ENCODE peak calls at places on chromosomes 11 and 22, in four cellular contexts. One of them, this sample, is unnamed.

GRCh38 chr22:31248138-31248745 is 36.1 kb downstream of the LIMK2 start:
- DNase-seq in AG08396: peak
- DNase-seq in stimulated activated CD8-positive, alpha-beta memory T cell treated with anti-CD3 and anti-CD28 coated beads, Interleukin-15, amount 100 ng/mL, for 1 hour: peak
- DNase-seq in NCI-H446: peak
- DNase-seq in this sample: peak

GRCh38 chr11:67265633-67266423 is 445 bp upstream of the GRK2 start:
- DNase-seq in AG08396: peak
- DNase-seq in NCI-H446: peak
- DNase-seq in stimulated activated CD8-positive, alpha-beta memory T cell treated with anti-CD3 and anti-CD28 coated beads, Interleukin-15, amount 100 ng/mL, for 1 hour: no peak
- DNase-seq in this sample: no peak

GRCh38 chr11:414333-414857 is 404 bp downstream of the SIGIRR start:
- DNase-seq in AG08396: no peak
- DNase-seq in stimulated activated CD8-positive, alpha-beta memory T cell treated with anti-CD3 and anti-CD28 coated beads, Interleukin-15, amount 100 ng/mL, for 1 hour: no peak
- DNase-seq in NCI-H446: no peak
- DNase-seq in this sample: no peak

GRCh38 chr22:41596776-41597634 is 7.4 kb upstream of the PMM1 start:
- DNase-seq in stimulated activated CD8-positive, alpha-beta memory T cell treated with anti-CD3 and anti-CD28 coated beads, Interleukin-15, amount 100 ng/mL, for 1 hour: peak
- DNase-seq in NCI-H446: peak
- DNase-seq in AG08396: peak
- DNase-seq in this sample: no peak

GRCh38 chr22:24937114-24937513 is 9.4 kb downstream of the LHFPL7 start:
- DNase-seq in AG08396: peak
- DNase-seq in stimulated activated CD8-positive, alpha-beta memory T cell treated with anti-CD3 and anti-CD28 coated beads, Interleukin-15, amount 100 ng/mL, for 1 hour: no peak
- DNase-seq in NCI-H446: peak
- DNase-seq in this sample: no peak

GRCh38 chr11:80521592-80521991 is 1080.8 kb upstream of the TENM4 start:
- DNase-seq in NCI-H446: no peak
- DNase-seq in stimulated activated CD8-positive, alpha-beta memory T cell treated with anti-CD3 and anti-CD28 coated beads, Interleukin-15, amount 100 ng/mL, for 1 hour: no peak
- DNase-seq in AG08396: no peak
- DNase-seq in this sample: no peak

GRCh38 chr11:10355257-10355661 is 50.4 kb downstream of the ADM start:
- DNase-seq in AG08396: no peak
- DNase-seq in NCI-H446: no peak
- DNase-seq in stimulated activated CD8-positive, alpha-beta memory T cell treated with anti-CD3 and anti-CD28 coated beads, Interleukin-15, amount 100 ng/mL, for 1 hour: no peak
- DNase-seq in this sample: no peak

GRCh38 chr11:2537010-2537695 is 92.3 kb downstream of the KCNQ1 start:
- DNase-seq in NCI-H446: no peak
- DNase-seq in stimulated activated CD8-positive, alpha-beta memory T cell treated with anti-CD3 and anti-CD28 coated beads, Interleukin-15, amount 100 ng/mL, for 1 hour: no peak
- DNase-seq in AG08396: no peak
- DNase-seq in this sample: no peak

GRCh38 chr11:2655834-2656622 is 43.8 kb downstream of the KCNQ1OT1 start:
- DNase-seq in AG08396: peak
- DNase-seq in stimulated activated CD8-positive, alpha-beta memory T cell treated with anti-CD3 and anti-CD28 coated beads, Interleukin-15, amount 100 ng/mL, for 1 hour: no peak
- DNase-seq in NCI-H446: no peak
- DNase-seq in this sample: no peak

GRCh38 chr22:28373841-28374240 is 305.8 kb downstream of the TTC28 start:
- DNase-seq in stimulated activated CD8-positive, alpha-beta memory T cell treated with anti-CD3 and anti-CD28 coated beads, Interleukin-15, amount 100 ng/mL, for 1 hour: no peak
- DNase-seq in AG08396: peak
- DNase-seq in NCI-H446: no peak
- DNase-seq in this sample: no peak

GRCh38 chr11:117610045-117610444 is 187.0 kb downstream of the DSCAML1 start:
- DNase-seq in stimulated activated CD8-positive, alpha-beta memory T cell treated with anti-CD3 and anti-CD28 coated beads, Interleukin-15, amount 100 ng/mL, for 1 hour: no peak
- DNase-seq in AG08396: no peak
- DNase-seq in NCI-H446: no peak
- DNase-seq in this sample: no peak

GRCh38 chr11:58060939-58061672 is 30.4 kb downstream of the OR6Q1 start:
- DNase-seq in stimulated activated CD8-positive, alpha-beta memory T cell treated with anti-CD3 and anti-CD28 coated beads, Interleukin-15, amount 100 ng/mL, for 1 hour: no peak
- DNase-seq in AG08396: no peak
- DNase-seq in NCI-H446: no peak
- DNase-seq in this sample: no peak

GRCh38 chr22:21703684-21704316 is 31.8 kb downstream of the YPEL1 start:
- DNase-seq in AG08396: no peak
- DNase-seq in stimulated activated CD8-positive, alpha-beta memory T cell treated with anti-CD3 and anti-CD28 coated beads, Interleukin-15, amount 100 ng/mL, for 1 hour: no peak
- DNase-seq in NCI-H446: no peak
- DNase-seq in this sample: no peak

GRCh38 chr11:119416606-119417580 is 6.1 kb downstream of the THY1 start:
- DNase-seq in stimulated activated CD8-positive, alpha-beta memory T cell treated with anti-CD3 and anti-CD28 coated beads, Interleukin-15, amount 100 ng/mL, for 1 hour: no peak
- DNase-seq in NCI-H446: peak
- DNase-seq in AG08396: peak
- DNase-seq in this sample: no peak

GRCh38 chr11:3953327-3953726 is 97.9 kb downstream of the STIM1 start:
- DNase-seq in stimulated activated CD8-positive, alpha-beta memory T cell treated with anti-CD3 and anti-CD28 coated beads, Interleukin-15, amount 100 ng/mL, for 1 hour: no peak
- DNase-seq in NCI-H446: no peak
- DNase-seq in AG08396: no peak
- DNase-seq in this sample: no peak

GRCh38 chr11:58525037-58525614 is 17.2 kb upstream of the OR5B21 start:
- DNase-seq in AG08396: no peak
- DNase-seq in stimulated activated CD8-positive, alpha-beta memory T cell treated with anti-CD3 and anti-CD28 coated beads, Interleukin-15, amount 100 ng/mL, for 1 hour: no peak
- DNase-seq in NCI-H446: no peak
- DNase-seq in this sample: no peak

GRCh38 chr11:68692881-68693483 is 8.6 kb downstream of the GAL start:
- DNase-seq in NCI-H446: no peak
- DNase-seq in AG08396: no peak
- DNase-seq in stimulated activated CD8-positive, alpha-beta memory T cell treated with anti-CD3 and anti-CD28 coated beads, Interleukin-15, amount 100 ng/mL, for 1 hour: no peak
- DNase-seq in this sample: no peak

GRCh38 chr22:22165936-22166710 is 78.5 kb upstream of the VPREB1 start:
- DNase-seq in NCI-H446: no peak
- DNase-seq in stimulated activated CD8-positive, alpha-beta memory T cell treated with anti-CD3 and anti-CD28 coated beads, Interleukin-15, amount 100 ng/mL, for 1 hour: no peak
- DNase-seq in AG08396: no peak
- DNase-seq in this sample: no peak

GRCh38 chr11:129302386-129303101 is 73.1 kb upstream of the BARX2 start:
- DNase-seq in stimulated activated CD8-positive, alpha-beta memory T cell treated with anti-CD3 and anti-CD28 coated beads, Interleukin-15, amount 100 ng/mL, for 1 hour: no peak
- DNase-seq in NCI-H446: no peak
- DNase-seq in AG08396: no peak
- DNase-seq in this sample: no peak

GRCh38 chr11:109668973-109669634 is 247.1 kb downstream of the C11orf87 start:
- DNase-seq in NCI-H446: no peak
- DNase-seq in stimulated activated CD8-positive, alpha-beta memory T cell treated with anti-CD3 and anti-CD28 coated beads, Interleukin-15, amount 100 ng/mL, for 1 hour: no peak
- DNase-seq in AG08396: no peak
- DNase-seq in this sample: no peak

GRCh38 chr11:3830741-3831140 is 10.0 kb downstream of the RHOG start:
- DNase-seq in stimulated activated CD8-positive, alpha-beta memory T cell treated with anti-CD3 and anti-CD28 coated beads, Interleukin-15, amount 100 ng/mL, for 1 hour: no peak
- DNase-seq in NCI-H446: no peak
- DNase-seq in AG08396: no peak
- DNase-seq in this sample: no peak

GRCh38 chr11:46918087-46918751 is at the start of gene LRP4:
- DNase-seq in NCI-H446: peak
- DNase-seq in stimulated activated CD8-positive, alpha-beta memory T cell treated with anti-CD3 and anti-CD28 coated beads, Interleukin-15, amount 100 ng/mL, for 1 hour: no peak
- DNase-seq in AG08396: peak
- DNase-seq in this sample: no peak

GRCh38 chr11:123483058-123483457 is 53.0 kb downstream of the GRAMD1B start:
- DNase-seq in NCI-H446: no peak
- DNase-seq in stimulated activated CD8-positive, alpha-beta memory T cell treated with anti-CD3 and anti-CD28 coated beads, Interleukin-15, amount 100 ng/mL, for 1 hour: no peak
- DNase-seq in AG08396: no peak
- DNase-seq in this sample: no peak

GRCh38 chr11:64107300-64107699 is 58.6 kb downstream of the MACROD1 start:
- DNase-seq in NCI-H446: no peak
- DNase-seq in AG08396: no peak
- DNase-seq in stimulated activated CD8-positive, alpha-beta memory T cell treated with anti-CD3 and anti-CD28 coated beads, Interleukin-15, amount 100 ng/mL, for 1 hour: no peak
- DNase-seq in this sample: no peak

This sample was measured in NCI-H1694.